ENCODE peak calls at places on chromosomes 1 and 21, in six cellular contexts. P, F, E, D, S and U are unnamed samples.

GRCh38 chr21:36854391-36854790 is 112.1 kb downstream of the HLCS start:
- DNase-seq in P (no peak), F (peak; percentile 82), E (peak; percentile 57), D (no peak), S (no peak), U (peak; percentile 29)

GRCh38 chr1:154442006-154442740 is 37.0 kb downstream of the IL6R start:
- DNase-seq in P (no peak), F (no peak), E (no peak), D (no peak), S (no peak), U (no peak)

GRCh38 chr1:11037740-11038182 is 9.3 kb downstream of the MASP2 start:
- DNase-seq in P (peak; percentile 87), F (peak; percentile 92), E (peak; percentile 91), D (peak; percentile 95), S (peak; percentile 78), U (peak; percentile 67)

GRCh38 chr1:88013485-88013884 is 670.6 kb upstream of the PKN2 start:
- DNase-seq in P (no peak), F (no peak), E (no peak), D (no peak), S (no peak), U (no peak)

GRCh38 chr1:154856049-154856448 is 14.0 kb downstream of the KCNN3 start:
- DNase-seq in P (no peak), F (no peak), E (no peak), D (no peak), S (no peak), U (no peak)

GRCh38 chr1:179591592-179592580 is at the start of gene TDRD5:
- DNase-seq in P (no peak), F (no peak), E (no peak), D (no peak), S (no peak), U (peak; percentile 9)

GRCh38 chr21:40671721-40672120 is 175.2 kb downstream of the DSCAM start:
- DNase-seq in P (no peak), F (no peak), E (no peak), D (no peak), S (no peak), U (no peak)

GRCh38 chr21:38171723-38172344 is 85.0 kb upstream of the KCNJ15 start:
- DNase-seq in P (no peak), F (no peak), E (no peak), D (no peak), S (no peak), U (no peak)

GRCh38 chr21:46058339-46059145 is 39.4 kb upstream of the COL6A2 start:
- DNase-seq in P (no peak), F (no peak), E (no peak), D (peak; percentile 59), S (no peak), U (no peak)

GRCh38 chr1:145985502-145986439 is 10.6 kb downstream of the TXNIP start:
- DNase-seq in P (no peak), F (peak; percentile 29), E (no peak), D (no peak), S (no peak), U (no peak)

GRCh38 chr1:178536844-178537371 is 24.0 kb downstream of the TEX35 start:
- DNase-seq in P (no peak), F (peak; percentile 9), E (no peak), D (peak; percentile 57), S (no peak), U (no peak)

GRCh38 chr21:33642896-33643657 is 776 bp downstream of the ITSN1 start:
- DNase-seq in P (no peak), F (peak; percentile 37), E (peak; percentile 58), D (peak; percentile 85), S (no peak), U (no peak)

GRCh38 chr1:6052543-6053205 is 7.0 kb downstream of the KCNAB2 start:
- DNase-seq in P (peak; percentile 23), F (peak; percentile 44), E (peak; percentile 53), D (peak; percentile 87), S (no peak), U (peak; percentile 52)

GRCh38 chr21:28375708-28376385 is 616.8 kb downstream of the LTN1 start:
- DNase-seq in P (no peak), F (no peak), E (no peak), D (no peak), S (no peak), U (no peak)

GRCh38 chr1:173049327-173049639 is 1.5 kb downstream of the TNFSF18 start:
- DNase-seq in P (no peak), F (no peak), E (no peak), D (no peak), S (no peak), U (no peak)